ENCODE peak calls at places on chromosome 20, in four cellular contexts. J is NCI-H1417, V is lung microvascular endothelial cell, M is foreskin fibroblast. L is an unnamed sample.

GRCh38 chr20:25864986-25865714 is 168.5 kb upstream of the ZNF337 start:
- DNase-seq in J (no peak), V (no peak), M (no peak), L (no peak)

GRCh38 chr20:50146732-50147662 is 6.5 kb downstream of the PEDS1 start:
- DNase-seq in J (no peak), V (peak; percentile 88), M (no peak), L (peak; percentile 43)

GRCh38 chr20:48025661-48026060 is 240.4 kb upstream of the SULF2 start:
- DNase-seq in J (no peak), V (no peak), M (peak; percentile 16), L (peak; percentile 64)

GRCh38 chr20:63320616-63321147 is 27.7 kb downstream of the COL20A1 start:
- DNase-seq in J (no peak), V (no peak), M (no peak), L (no peak)

GRCh38 chr20:3777726-3778629 is 3.3 kb downstream of the SPEF1 start:
- DNase-seq in J (peak; percentile 16), V (no peak), M (peak; percentile 49), L (peak; percentile 69)

GRCh38 chr20:12372557-12372956 is 454.9 kb downstream of the BTBD3 start:
- DNase-seq in J (peak; percentile 97), V (no peak), M (no peak), L (no peak)

GRCh38 chr20:13348301-13349239 is 127.5 kb downstream of the ISM1 start:
- DNase-seq in J (no peak), V (no peak), M (no peak), L (peak; percentile 51)

GRCh38 chr20:50467618-50468373 is 42.4 kb upstream of the PTPN1 start:
- DNase-seq in J (peak; percentile 42), V (peak; percentile 79), M (peak; percentile 33), L (peak; percentile 62)

GRCh38 chr20:45157977-45158376 is 16.7 kb upstream of the PI3 start:
- DNase-seq in J (no peak), V (no peak), M (peak; percentile 53), L (peak; percentile 19)